ENCODE peak calls at places on chromosomes 1 and 21, in six cellular contexts. H, F, L, X, G and V are unnamed samples.

GRCh38 chr1:143691400-143691891 is 280.3 kb downstream of the FAM72C start:
- DNase-seq in H (no peak), F (no peak), L (peak; percentile 1), X (no peak), G (no peak), V (no peak)

GRCh38 chr1:56444960-56445646 is 134.3 kb downstream of the PLPP3 start:
- DNase-seq in H (no peak), F (no peak), L (no peak), X (no peak), G (no peak), V (no peak)

GRCh38 chr1:153626929-153627796 is at the start of gene S100A13:
- DNase-seq in H (peak; percentile 97), F (no peak), L (peak; percentile 94), X (peak; percentile 76), G (peak; percentile 72), V (no peak)

GRCh38 chr1:26994020-26994745 is 691 bp downstream of the TRNP1 start:
- DNase-seq in H (no peak), F (peak; percentile 28), L (no peak), X (no peak), G (peak; percentile 27), V (no peak)

GRCh38 chr1:50333595-50333974 is 89.7 kb downstream of the DMRTA2 start:
- DNase-seq in H (no peak), F (peak; percentile 30), L (no peak), X (peak; percentile 74), G (peak; percentile 52), V (no peak)

GRCh38 chr1:85202092-85202863 is 1.5 kb upstream of the SYDE2 start:
- DNase-seq in H (no peak), F (no peak), L (no peak), X (no peak), G (no peak), V (no peak)

GRCh38 chr1:205350626-205351235 is 6.0 kb downstream of the KLHDC8A start:
- DNase-seq in H (no peak), F (no peak), L (no peak), X (peak; percentile 8), G (no peak), V (no peak)

GRCh38 chr1:191145834-191146233 is 668.2 kb upstream of the BRINP3 start:
- DNase-seq in H (no peak), F (no peak), L (no peak), X (no peak), G (no peak), V (no peak)

GRCh38 chr1:241229216-241229615 is 127.8 kb downstream of the RGS7 start:
- DNase-seq in H (peak; percentile 15), F (no peak), L (no peak), X (no peak), G (no peak), V (no peak)

GRCh38 chr1:64031191-64031590 is 172.2 kb upstream of the UBE2U start:
- DNase-seq in H (no peak), F (no peak), L (peak; percentile 68), X (no peak), G (no peak), V (no peak)

GRCh38 chr1:228754646-228755268 is 19.5 kb downstream of the RHOU start:
- DNase-seq in H (no peak), F (no peak), L (no peak), X (no peak), G (no peak), V (no peak)

GRCh38 chr21:29490016-29490415 is 191.3 kb downstream of the BACH1 start:
- DNase-seq in H (no peak), F (no peak), L (peak; percentile 40), X (no peak), G (no peak), V (no peak)

GRCh38 chr1:93729502-93729901 is 47.9 kb upstream of the BCAR3 start:
- DNase-seq in H (no peak), F (no peak), L (no peak), X (no peak), G (no peak), V (no peak)

GRCh38 chr1:183278736-183279591 is 92.9 kb downstream of the LAMC2 start:
- DNase-seq in H (peak; percentile 93), F (no peak), L (peak; percentile 60), X (peak; percentile 53), G (no peak), V (no peak)

GRCh38 chr1:112849425-112849966 is 106.5 kb downstream of the SLC16A1 start:
- DNase-seq in H (no peak), F (no peak), L (peak; percentile 42), X (peak; percentile 62), G (peak; percentile 22), V (no peak)

GRCh38 chr1:26317612-26318337 is at the start of gene CD52:
- DNase-seq in H (no peak), F (peak; percentile 76), L (no peak), X (no peak), G (no peak), V (peak; percentile 45)

GRCh38 chr1:108814343-108815125 is 42.4 kb downstream of the AKNAD1 start:
- DNase-seq in H (peak; percentile 89), F (no peak), L (no peak), X (no peak), G (no peak), V (no peak)